ENCODE peak calls at places on chromosomes 11 and 22, in eight cellular contexts. Z is kidney, L is uterus, H is mesothelial cell of epicardium, I is astrocyte of the spinal cord, Y is activated B cell treated with CpG ODN at 0.5 μM for 24 hours, Q is nephron progenitor cell, X is choroid plexus epithelial cell. U is an unnamed sample.

GRCh38 chr11:86106916-86107315 is 38.0 kb upstream of the PICALM start:
- DNase-seq in X (peak), I (peak), L (no peak), H (no peak), Z (no peak), Q (no peak), Y (no peak), U (no peak)

GRCh38 chr11:10044618-10045017 is 249.4 kb downstream of the SBF2 start:
- DNase-seq in Y (no peak), X (no peak), H (no peak), Q (no peak), I (no peak), L (no peak), Z (no peak), U (no peak)

GRCh38 chr11:14638561-14638960 is 5.0 kb upstream of the PDE3B start:
- DNase-seq in I (peak), H (no peak), Y (no peak), Q (no peak), L (no peak), Z (no peak), X (no peak), U (no peak)

GRCh38 chr11:69520186-69520585 is 38.7 kb downstream of the LINC01488 start:
- DNase-seq in Z (no peak), X (no peak), Y (no peak), H (no peak), Q (no peak), I (no peak), L (no peak), U (no peak)

GRCh38 chr11:82996966-82997606 is 74.6 kb downstream of the RAB30 start:
- DNase-seq in I (peak), Q (no peak), X (no peak), H (no peak), Z (no peak), L (no peak), Y (no peak), U (no peak)

GRCh38 chr22:39098576-39098975 is 1.5 kb downstream of the APOBEC3H start:
- DNase-seq in H (no peak), X (no peak), Z (no peak), I (no peak), Y (no peak), Q (no peak), L (no peak), U (no peak)

GRCh38 chr11:85236211-85236610 is 390.9 kb downstream of the DLG2 start:
- DNase-seq in Z (no peak), Y (no peak), L (no peak), Q (no peak), H (no peak), I (no peak), X (no peak), U (no peak)

GRCh38 chr11:11467278-11467677 is 114.2 kb upstream of the CSNK2A3 start:
- DNase-seq in Y (no peak), H (no peak), I (no peak), X (no peak), Z (no peak), Q (no peak), L (no peak), U (no peak)

GRCh38 chr11:60343094-60343704 is 16.1 kb downstream of the MS4A6E start:
- DNase-seq in X (peak), H (no peak), Y (no peak), Z (no peak), L (no peak), Q (no peak), I (no peak), U (no peak)

GRCh38 chr22:36352775-36353507 is 34.8 kb downstream of the MYH9 start:
- DNase-seq in X (peak), Y (no peak), I (peak), Q (no peak), H (no peak), Z (no peak), L (no peak), U (no peak)

GRCh38 chr11:66420671-66421476 is at the start of gene NPAS4:
- DNase-seq in H (no peak), Q (peak), X (no peak), I (no peak), Z (peak), Y (no peak), L (peak), U (no peak)

GRCh38 chr22:24016156-24016555 is 5.1 kb downstream of the CABIN1 start:
- DNase-seq in X (no peak), I (no peak), Z (no peak), Y (no peak), H (no peak), Q (no peak), L (no peak), U (no peak)

GRCh38 chr11:46427364-46427763 is 35.8 kb upstream of the CHRM4 start:
- DNase-seq in Q (no peak), I (no peak), H (no peak), L (no peak), X (no peak), Z (no peak), Y (no peak), U (no peak)

GRCh38 chr22:22682807-22683667 is 38.6 kb downstream of the GGTLC2 start:
- DNase-seq in H (no peak), Y (no peak), X (peak), L (no peak), Q (no peak), I (peak), Z (no peak), U (no peak)

GRCh38 chr11:123180166-123180565 is 14.9 kb downstream of the CLMP start:
- DNase-seq in Z (no peak), H (no peak), Y (no peak), I (no peak), L (no peak), X (peak), Q (no peak), U (no peak)

GRCh38 chr11:66626382-66626781 is 10.0 kb downstream of the RBM14 start:
- DNase-seq in H (no peak), Y (no peak), Q (no peak), X (no peak), L (no peak), I (no peak), Z (no peak), U (no peak)

GRCh38 chr11:68983816-68984215 is 3.0 kb upstream of the MRGPRD start:
- DNase-seq in Y (no peak), L (no peak), Z (peak), I (no peak), H (no peak), X (no peak), Q (no peak), U (no peak)

GRCh38 chr22:22752556-22753477 is 108.4 kb downstream of the GGTLC2 start:
- DNase-seq in Q (no peak), Y (no peak), Z (peak), I (no peak), L (no peak), H (no peak), X (peak), U (no peak)

GRCh38 chr11:32821517-32821916 is 8.2 kb upstream of the PRRG4 start:
- DNase-seq in Y (no peak), Z (no peak), I (no peak), H (no peak), Q (no peak), X (no peak), L (no peak), U (no peak)

GRCh38 chr11:130000552-130001176 is 2.0 kb downstream of the PRDM10 start:
- DNase-seq in Z (no peak), X (no peak), H (no peak), Y (no peak), L (no peak), I (no peak), Q (no peak), U (no peak)
- TF ChIP-seq CTCF in Z (no peak), X (no peak), H (no peak), Y (no peak), L (no peak), I (no peak), Q (no peak), U (no peak)

GRCh38 chr11:61701298-61701993 is 21.3 kb downstream of the DAGLA start:
- DNase-seq in Y (no peak), I (no peak), Q (peak), H (no peak), X (peak), Z (no peak), L (no peak), U (no peak)
- TF ChIP-seq CTCF in Y (no peak), I (peak), Q (peak), H (peak), X (peak), Z (no peak), L (no peak), U (no peak)

DNA sequence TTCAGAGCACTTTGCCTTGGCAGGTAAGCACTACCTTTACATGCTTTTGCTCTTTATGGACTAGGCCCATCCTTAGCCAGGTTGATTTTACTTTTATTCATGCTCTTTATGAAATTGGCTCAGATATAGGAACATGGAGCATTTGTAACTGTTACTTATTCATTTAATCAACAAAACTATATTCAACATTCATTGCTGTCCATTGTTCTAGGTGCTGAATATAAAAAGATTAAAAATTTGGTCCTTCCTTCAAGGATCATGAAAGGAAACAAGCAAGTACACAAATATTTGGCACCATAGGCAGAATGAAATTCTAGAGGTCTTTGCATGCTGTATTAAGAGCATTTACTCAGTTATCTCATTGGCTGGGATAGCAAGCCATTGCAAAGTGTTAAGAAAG is 161.9 kb upstream of the TTC12 start:
- DNase-seq in Z (no peak), Y (no peak), H (no peak), X (no peak), Q (no peak), L (no peak), I (no peak), U (no peak)
- TF ChIP-seq CTCF in Z (no peak), Y (no peak), H (no peak), X (no peak), Q (no peak), L (no peak), I (no peak), U (no peak)

GRCh38 chr11:102810943-102811528 is 13.1 kb upstream of the MMP1 start:
- DNase-seq in H (no peak), Z (no peak), Q (no peak), I (peak), L (no peak), X (peak), Y (no peak), U (no peak)
- TF ChIP-seq CTCF in H (peak), Z (peak), Q (peak), I (peak), L (no peak), X (peak), Y (no peak), U (no peak)

GRCh38 chr11:44321059-44321458 is 11.1 kb upstream of the ALX4 start:
- DNase-seq in H (no peak), Z (no peak), I (no peak), X (no peak), Q (no peak), Y (no peak), L (no peak), U (no peak)

GRCh38 chr11:44319552-44320288 is 9.8 kb upstream of the ALX4 start:
- DNase-seq in I (no peak), L (no peak), H (no peak), Q (peak), X (no peak), Y (no peak), Z (peak), U (no peak)

GRCh38 chr11:44318369-44318768 is 8.4 kb upstream of the ALX4 start:
- DNase-seq in I (no peak), Z (no peak), Q (no peak), L (no peak), X (no peak), H (no peak), Y (no peak), U (no peak)

GRCh38 chr11:44320289-44320973 is 10.5 kb upstream of the ALX4 start:
- DNase-seq in Z (peak), Y (no peak), I (no peak), X (no peak), H (no peak), Q (no peak), L (no peak), U (no peak)

GRCh38 chr11:44319170-44319551 is 9.2 kb upstream of the ALX4 start:
- DNase-seq in X (no peak), H (no peak), L (no peak), I (no peak), Q (no peak), Y (no peak), Z (peak), U (no peak)
- TF ChIP-seq CTCF in X (no peak), H (no peak), L (no peak), I (no peak), Q (no peak), Y (no peak), Z (no peak), U (no peak)

GRCh38 chr11:134270250-134270714 is 5.9 kb upstream of the GLB1L3 start:
- DNase-seq in Y (no peak), I (no peak), Q (no peak), X (peak), L (no peak), Z (no peak), H (no peak), U (no peak)
- TF ChIP-seq CTCF in Y (no peak), I (peak), Q (no peak), X (peak), L (no peak), Z (no peak), H (peak), U (no peak)

DNA sequence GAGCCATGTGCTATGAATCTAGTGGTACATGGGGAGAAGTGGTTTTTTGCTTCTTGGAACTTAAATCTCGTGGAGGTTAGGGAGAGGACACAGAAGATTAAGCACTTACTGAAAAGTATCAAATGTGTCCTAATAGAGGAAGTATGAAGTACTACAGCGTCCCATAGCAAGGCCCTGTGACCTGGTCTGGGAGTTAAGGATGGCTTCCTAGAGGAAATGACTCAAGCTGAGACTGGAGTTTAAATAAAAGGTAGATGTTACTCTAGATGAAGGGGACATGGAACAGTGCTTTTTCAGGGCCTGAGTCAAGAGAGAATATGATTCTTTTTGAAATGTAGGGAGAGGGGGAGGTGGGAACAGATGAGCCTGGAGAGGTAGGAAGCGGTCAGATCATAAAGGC is 202.9 kb downstream of the GRIK4 start:
- DNase-seq in H (no peak), Q (no peak), L (no peak), I (peak), X (peak), Y (no peak), Z (no peak), U (no peak)
- TF ChIP-seq CTCF in H (no peak), Q (no peak), L (no peak), I (no peak), X (no peak), Y (no peak), Z (no peak), U (no peak)

DNA sequence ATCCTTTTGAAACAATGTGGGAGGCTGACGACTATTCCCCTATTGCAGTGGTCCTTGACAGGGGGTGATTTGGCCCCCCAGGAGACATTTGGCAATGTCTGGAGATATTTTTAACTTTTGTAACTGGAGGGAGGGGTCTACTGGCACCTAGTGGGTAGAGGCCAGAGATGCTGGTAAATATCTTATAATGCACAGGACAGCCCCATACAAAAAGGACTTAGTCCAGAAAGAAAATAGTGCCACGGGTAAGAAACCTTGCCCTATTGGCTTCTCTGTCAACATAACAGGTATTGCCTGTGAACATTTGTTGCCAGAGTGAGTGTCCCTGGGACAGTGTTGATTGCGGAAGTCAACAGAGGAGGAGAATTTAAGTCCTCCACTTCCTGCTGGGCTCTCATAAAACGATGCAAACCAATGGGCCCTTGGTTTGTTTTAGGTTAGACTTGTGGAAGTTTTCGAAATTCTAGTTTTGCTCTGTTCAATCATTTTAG is 101.6 kb downstream of the MAML2 start:
- DNase-seq in I (no peak), Y (no peak), Q (no peak), X (no peak), H (no peak), Z (no peak), L (no peak), U (no peak)
- TF ChIP-seq CTCF in I (no peak), Y (no peak), Q (no peak), X (peak), H (no peak), Z (no peak), L (no peak), U (no peak)

DNA sequence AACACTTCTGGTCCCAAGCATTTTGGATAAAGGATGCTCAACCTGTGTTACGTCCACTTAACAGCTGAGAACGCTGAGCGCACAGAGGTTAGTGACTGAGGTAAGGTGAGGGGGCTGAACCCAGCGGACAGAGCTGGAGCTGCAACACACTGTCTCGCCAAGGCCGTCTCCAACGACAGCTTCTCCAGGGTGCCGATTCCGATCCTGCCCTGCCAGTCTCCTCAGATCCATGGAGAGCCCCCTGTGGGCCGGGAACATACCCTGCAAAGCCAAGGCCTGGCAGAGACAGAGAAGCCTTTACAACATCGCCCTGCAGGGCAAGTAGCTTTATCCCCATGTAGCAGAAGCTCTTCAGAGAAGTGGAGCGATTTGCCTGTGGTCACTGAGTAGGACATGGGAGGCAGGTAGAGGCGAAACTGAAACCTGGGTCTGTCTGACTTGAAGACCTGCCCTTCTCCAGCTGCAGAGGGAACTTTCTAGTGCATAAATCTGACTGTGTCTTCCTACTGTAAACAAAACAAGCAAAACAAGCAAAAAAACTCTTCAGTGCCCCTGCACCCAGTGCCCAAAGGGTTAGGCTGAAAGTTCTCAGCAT is 72.8 kb downstream of the SCUBE1 start:
- DNase-seq in Z (no peak), Q (no peak), I (no peak), Y (no peak), L (no peak), X (peak), H (no peak), U (no peak)
- TF ChIP-seq CTCF in Z (no peak), Q (peak), I (no peak), Y (no peak), L (no peak), X (peak), H (no peak), U (no peak)

DNA sequence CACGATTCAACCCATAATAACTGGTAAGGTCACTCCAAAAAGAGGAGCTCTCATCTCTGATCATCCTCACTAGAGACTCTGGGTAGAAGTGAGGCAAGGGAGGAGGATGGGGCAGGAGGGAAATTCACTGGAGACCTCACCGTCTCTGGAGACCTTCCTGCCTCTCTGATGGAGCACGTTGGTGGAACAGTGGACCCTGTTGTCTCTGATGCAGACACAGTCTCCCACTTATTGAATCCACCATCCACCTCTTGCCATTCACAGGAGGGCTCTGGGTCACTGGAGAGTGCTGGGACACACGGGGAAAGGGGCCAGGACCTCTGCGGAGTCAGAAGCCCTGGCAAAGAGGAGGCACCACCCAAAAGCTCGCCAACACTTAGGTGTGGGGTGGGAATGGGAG is 137.6 kb upstream of the SEZ6L start:
- DNase-seq in L (no peak), I (no peak), Z (no peak), Q (no peak), X (no peak), Y (no peak), H (no peak), U (no peak)
- TF ChIP-seq CTCF in L (no peak), I (no peak), Z (no peak), Q (no peak), X (no peak), Y (no peak), H (no peak), U (no peak)